ENCODE peak calls at places on chromosomes 1 and 21, in four cellular contexts. Z is HepG2, K is GM12878, Q is H1. O is an unnamed sample. For H3K4me1, the result is how much of the 10 kb centered on the place peaks cover.

GRCh38 chr1:77413541-77414335 is 131.9 kb downstream of the AK5 start:
- DNase-seq in Z (no peak), K (peak), Q (no peak), O (no peak)

GRCh38 chr1:229596961-229597699 is 28.8 kb downstream of the TAF5L start:
- DNase-seq in Z (no peak), K (no peak), Q (no peak), O (no peak)

GRCh38 chr1:203968728-203969127 is 104.2 kb upstream of the SOX13 start:
- DNase-seq in Z (no peak), K (no peak), Q (no peak), O (no peak)

GRCh38 chr21:38325761-38326420 is 69.1 kb downstream of the KCNJ15 start:
- DNase-seq in Z (no peak), K (no peak), Q (no peak), O (no peak)

GRCh38 chr1:75600781-75601180 is 10.1 kb downstream of the SLC44A5 start:
- DNase-seq in Z (no peak), K (no peak), Q (no peak), O (no peak)

GRCh38 chr1:211520641-211521040 is 28.7 kb upstream of the RD3 start:
- DNase-seq in Z (peak), K (no peak), Q (no peak), O (no peak)

GRCh38 chr1:96522927-96523326 is 198.7 kb upstream of the PTBP2 start:
- DNase-seq in Z (no peak), K (no peak), Q (no peak), O (no peak)

GRCh38 chr21:43280949-43281633 is 112.3 kb downstream of the CRYAA start:
- DNase-seq in Z (no peak), K (no peak), Q (no peak), O (no peak)

GRCh38 chr1:200558866-200559459 is 61.6 kb downstream of the KIF14 start:
- DNase-seq in Z (peak), K (no peak), Q (no peak), O (peak)

GRCh38 chr21:44684483-44684882 is 2.5 kb upstream of the KRTAP12-1 start:
- DNase-seq in Z (no peak), K (no peak), Q (no peak), O (no peak)

GRCh38 chr1:195097316-195097715 is 1510.9 kb downstream of the KCNT2 start:
- DNase-seq in Z (no peak), K (no peak), Q (no peak), O (no peak)

GRCh38 chr1:9133870-9134269 is 5.0 kb upstream of the GPR157 start:
- DNase-seq in Z (no peak), K (no peak), Q (no peak), O (no peak)

GRCh38 chr1:100750002-100750885 is 30.7 kb downstream of the VCAM1 start:
- DNase-seq in Z (no peak), K (no peak), Q (no peak), O (no peak)

GRCh38 chr21:17466166-17466565 is 46.7 kb upstream of the CXADR start:
- DNase-seq in Z (peak), K (no peak), Q (no peak), O (no peak)

GRCh38 chr1:235450886-235451457 is 53.3 kb downstream of the B3GALNT2 start:
- DNase-seq in Z (no peak), K (no peak), Q (no peak), O (no peak)

GRCh38 chr21:14846619-14847018 is 218.2 kb downstream of the NRIP1 start:
- DNase-seq in Z (no peak), K (no peak), Q (no peak), O (no peak)

GRCh38 chr1:39204441-39205081 is at the start of gene MACF1:
- DNase-seq in Z (no peak), K (no peak), Q (no peak), O (no peak)

GRCh38 chr1:22689505-22689904 is 21.1 kb upstream of the EPHB2 start:
- DNase-seq in Z (peak), K (no peak), Q (no peak), O (no peak)

GRCh38 chr1:3319874-3320245 is 134.6 kb upstream of the ARHGEF16 start:
- DNase-seq in Z (peak), K (no peak), Q (peak), O (peak)

GRCh38 chr1:63611231-63611630 is 18.0 kb downstream of the PGM1 start:
- DNase-seq in Z (no peak), K (no peak), Q (no peak), O (peak)

GRCh38 chr1:12436817-12437599 is 181.0 kb downstream of the DHRS3 start:
- DNase-seq in Z (peak), K (no peak), Q (no peak), O (no peak)

GRCh38 chr1:11051781-11052510 is 4.9 kb upstream of the MASP2 start:
- DNase-seq in Z (no peak), K (no peak), Q (no peak), O (no peak)

GRCh38 chr1:99438656-99439055 is 174.4 kb downstream of the PLPPR4 start:
- DNase-seq in Z (no peak), K (no peak), Q (no peak), O (no peak)

GRCh38 chr1:95660736-95661135 is 426.7 kb downstream of the RWDD3 start:
- DNase-seq in Z (no peak), K (no peak), Q (no peak), O (no peak)

GRCh38 chr1:168287237-168287664 is 6.6 kb downstream of the TBX19 start:
- DNase-seq in Z (no peak), K (no peak), Q (no peak), O (no peak)

GRCh38 chr1:118396824-118397530 is 211.9 kb upstream of the SPAG17 start:
- DNase-seq in Z (no peak), K (no peak), Q (no peak), O (no peak)

GRCh38 chr1:31587720-31588423 is 11.6 kb downstream of the TINAGL1 start:
- DNase-seq in Z (peak), K (no peak), Q (no peak), O (peak)

GRCh38 chr1:173866462-173866861 is 1.3 kb downstream of the GAS5 start:
- DNase-seq in Z (no peak), K (no peak), Q (no peak), O (no peak)

GRCh38 chr1:116514708-116515525 is 55.9 kb downstream of the CD58 start:
- DNase-seq in Z (no peak), K (peak), Q (no peak), O (no peak)

GRCh38 chr21:19712441-19712840 is 1285.8 kb upstream of the NCAM2 start:
- DNase-seq in Z (no peak), K (no peak), Q (no peak), O (no peak)

GRCh38 chr1:36847186-36847585 is 187.1 kb downstream of the GRIK3 start:
- DNase-seq in Z (no peak), K (no peak), Q (no peak), O (peak)

GRCh38 chr1:111378806-111379205 is 48.7 kb downstream of the OVGP1 start:
- DNase-seq in Z (no peak), K (no peak), Q (no peak), O (no peak)

GRCh38 chr1:59013276-59013927 is 229.6 kb upstream of the JUN start:
- DNase-seq in Z (no peak), K (no peak), Q (peak), O (peak)

GRCh38 chr1:117501275-117501674 is 104.6 kb upstream of the TENT5C start:
- DNase-seq in Z (no peak), K (no peak), Q (no peak), O (no peak)

GRCh38 chr1:229874609-229875008 is 192.4 kb upstream of the GALNT2 start:
- DNase-seq in Z (no peak), K (no peak), Q (no peak), O (no peak)

GRCh38 chr1:116516631-116517030 is 54.2 kb downstream of the CD58 start:
- DNase-seq in Z (no peak), K (no peak), Q (no peak), O (no peak)

GRCh38 chr1:58524353-58524945 is 22.1 kb downstream of the OMA1 start:
- DNase-seq in Z (no peak), K (no peak), Q (no peak), O (no peak)

GRCh38 chr1:30418426-30419245 is 304.7 kb downstream of the MATN1 start:
- DNase-seq in Z (no peak), K (no peak), Q (no peak), O (no peak)

DNA sequence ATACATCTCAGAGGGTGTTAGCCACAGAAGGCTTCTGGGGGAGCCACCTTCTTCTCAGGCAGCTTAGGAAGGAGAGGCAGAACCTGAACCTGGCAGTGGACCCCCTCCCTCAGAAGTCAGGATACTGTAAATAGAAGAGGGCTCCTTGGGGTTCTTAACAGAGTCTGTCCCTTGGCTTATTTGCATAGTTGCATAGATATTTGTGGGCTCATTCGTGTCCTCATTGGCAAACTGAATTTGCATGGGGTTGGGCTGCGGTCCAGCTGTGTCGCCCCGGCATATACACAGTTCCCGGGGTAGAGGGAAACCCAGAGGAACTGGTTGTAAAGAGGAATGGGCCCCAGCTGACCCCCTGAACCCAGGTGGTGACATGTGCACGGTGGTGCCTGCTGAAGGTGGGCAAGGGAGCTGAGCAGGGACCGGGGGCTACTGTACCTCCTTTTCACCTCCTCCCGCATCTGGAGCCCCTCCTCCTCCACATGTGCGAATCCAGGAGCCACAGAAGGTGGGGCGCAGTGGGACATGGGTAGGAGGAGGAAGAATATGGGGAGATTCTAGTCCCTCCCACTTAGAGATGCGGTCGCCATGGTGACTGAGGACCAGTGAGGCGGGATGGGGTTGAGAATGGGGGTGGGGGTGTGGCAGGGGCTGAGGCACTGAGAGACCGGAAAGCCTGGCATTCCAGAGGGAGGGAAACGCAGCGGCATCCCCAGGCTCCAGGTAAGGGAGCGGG is 3.8 kb upstream of the SEMA4A start:
- DNase-seq in Z (no peak), K (peak), Q (peak), O (peak)
- H3K4me3 ChIP-seq in Z (no peak), K (peak), Q (no peak), O (no peak)

GRCh38 chr1:160549665-160550006 is 26.6 kb upstream of the SLAMF6 start:
- DNase-seq in Z (no peak), K (no peak), Q (no peak), O (no peak)

GRCh38 chr1:160548960-160549664 is 26.1 kb upstream of the SLAMF6 start:
- DNase-seq in Z (no peak), K (peak), Q (no peak), O (no peak)

GRCh38 chr1:160552425-160552824 is 26.9 kb downstream of the CD84 start:
- DNase-seq in Z (no peak), K (no peak), Q (no peak), O (no peak)

GRCh38 chr1:160548183-160548582 is 25.1 kb upstream of the SLAMF6 start:
- DNase-seq in Z (no peak), K (peak), Q (no peak), O (no peak)

GRCh38 chr1:160550572-160551034 is 27.5 kb upstream of the SLAMF6 start:
- DNase-seq in Z (no peak), K (no peak), Q (peak), O (no peak)
- TF ChIP-seq SUZ12 in Z (no peak), K (no peak), Q (no peak), O (no peak)

GRCh38 chr1:15949453-15950245 is 26.3 kb downstream of the ZBTB17 start:
- DNase-seq in Z (peak), K (peak), Q (no peak), O (no peak)

GRCh38 chr1:15946546-15947381 is 29.1 kb downstream of the ZBTB17 start:
- DNase-seq in Z (no peak), K (no peak), Q (no peak), O (no peak)

GRCh38 chr1:15948600-15949452 is 27.1 kb downstream of the ZBTB17 start:
- DNase-seq in Z (no peak), K (no peak), Q (no peak), O (no peak)

GRCh38 chr1:15947382-15948090 is 28.4 kb downstream of the ZBTB17 start:
- DNase-seq in Z (no peak), K (no peak), Q (no peak), O (no peak)

DNA sequence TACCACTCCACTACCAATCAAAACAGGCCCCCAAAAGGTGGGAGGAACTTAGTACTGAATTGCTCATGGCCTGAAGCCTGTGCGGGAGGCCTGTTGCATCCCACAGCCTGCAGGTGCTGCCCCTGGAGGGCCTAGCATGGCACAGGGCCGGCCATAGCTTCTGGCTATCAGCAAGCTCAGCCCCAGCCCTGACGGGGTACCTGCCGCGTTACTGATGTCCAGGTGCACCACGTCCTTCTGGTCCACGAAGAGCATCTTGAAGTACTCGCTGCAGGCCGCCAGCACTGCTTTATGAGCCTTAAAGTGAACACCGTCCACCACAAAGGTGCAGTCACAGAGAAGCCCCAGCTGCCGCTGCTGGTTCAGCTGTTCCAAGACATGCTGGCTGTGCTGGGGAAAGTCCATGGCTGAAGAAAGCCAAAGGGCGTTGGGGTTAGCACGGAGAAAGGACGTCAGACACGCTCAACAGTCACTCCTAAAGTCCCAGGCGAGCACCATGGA is 27.8 kb downstream of the ZBTB17 start:
- DNase-seq in Z (no peak), K (no peak), Q (no peak), O (no peak)
- H3K4me1 ChIP-seq in Z (under half), K (under half), Q (under half), O (under half)

GRCh38 chr1:43947061-43947889 is 525 bp downstream of the IPO13 start:
- DNase-seq in Z (no peak), K (no peak), Q (no peak), O (no peak)
- H3K4me3 ChIP-seq in Z (peak), K (peak), Q (peak), O (peak)

GRCh38 chr1:8097077-8097799 is 71.1 kb upstream of the ERRFI1 start:
- DNase-seq in Z (peak), K (peak), Q (no peak), O (no peak)
- TF ChIP-seq SUZ12 in Z (no peak), K (no peak), Q (no peak), O (no peak)

DNA sequence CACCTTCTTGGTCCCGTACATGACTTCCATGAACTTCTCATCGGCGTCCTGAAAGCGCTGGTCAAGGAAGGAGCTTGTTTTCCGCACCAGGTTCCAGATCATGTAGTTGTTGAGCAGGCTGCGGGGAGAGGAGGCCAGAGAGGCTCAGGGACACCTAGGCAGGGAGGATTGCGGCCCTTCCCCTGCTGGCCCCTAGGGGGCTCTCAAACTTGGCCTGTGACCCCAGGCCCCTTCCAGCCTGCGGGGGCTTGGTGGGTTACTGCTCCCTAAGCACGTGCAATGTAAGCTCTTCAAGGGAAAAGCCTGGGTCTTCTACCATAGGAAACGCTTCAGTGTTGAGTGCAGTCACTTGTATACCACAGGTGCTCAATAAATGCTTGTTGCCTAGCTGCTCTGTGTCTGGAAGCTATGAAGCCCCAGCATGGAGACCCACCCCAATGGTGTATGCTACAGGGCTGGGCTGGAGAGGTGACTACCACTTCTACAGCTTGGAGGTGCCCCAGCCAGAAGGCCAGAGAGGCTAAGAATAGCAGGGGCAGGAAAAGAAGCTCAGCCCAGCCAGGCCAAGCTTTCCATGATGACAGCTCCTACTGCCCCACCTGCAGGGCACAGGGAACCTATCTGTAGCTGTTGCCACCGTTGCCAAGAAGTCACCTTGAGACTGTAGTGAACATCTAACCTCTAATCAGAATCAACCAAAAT is 45.1 kb downstream of the ECE1 start:
- DNase-seq in Z (no peak), K (no peak), Q (no peak), O (no peak)
- H3K4me1 ChIP-seq in Z (under half), K (under half), Q (under half), O (under half)

GRCh38 chr21:33651965-33652680 is 9.8 kb downstream of the ITSN1 start:
- DNase-seq in Z (no peak), K (no peak), Q (no peak), O (no peak)
- H3K4me3 ChIP-seq in Z (no peak), K (no peak), Q (no peak), O (no peak)

GRCh38 chr1:20603473-20604464 is 14.9 kb downstream of the CDA start:
- DNase-seq in Z (peak), K (no peak), Q (no peak), O (no peak)
- TF ChIP-seq SUZ12 in Z (no peak), K (no peak), Q (no peak), O (no peak)

GRCh38 chr1:157472302-157472701 is 80.0 kb downstream of the FCRL5 start:
- DNase-seq in Z (no peak), K (no peak), Q (no peak), O (no peak)
- H3K4me1 ChIP-seq in Z (under half), K (under half), Q (under half), O (under half)

GRCh38 chr1:24959623-24959975 is 29.5 kb upstream of the RUNX3 start:
- DNase-seq in Z (no peak), K (no peak), Q (no peak), O (no peak)
- H3K4me3 ChIP-seq in Z (no peak), K (peak), Q (no peak), O (no peak)